ENCODE peak calls at places on chromosome X, in five cellular contexts. L is Panc1, F is DND-41, D is GM23338, P is HCT116. K is an unnamed sample.

GRCh38 chrX:153635788-153636668 is 11.0 kb upstream of the DUSP9 start:
- DNase-seq in L (no peak), F (peak; percentile 33), D (peak; percentile 77), P (no peak), K (no peak)

GRCh38 chrX:39174761-39175417 is 373.6 kb downstream of the MID1IP1 start:
- DNase-seq in L (no peak), D (no peak), F (peak; percentile 14), P (no peak), K (peak; percentile 46)

GRCh38 chrX:10576777-10577444 is 43.5 kb downstream of the MID1 start:
- DNase-seq in F (no peak), L (no peak), P (no peak), D (no peak), K (no peak)

GRCh38 chrX:110964761-110965160 is 131.2 kb upstream of the PAK3 start:
- DNase-seq in F (no peak), P (no peak), L (no peak), D (peak; percentile 73), K (no peak)

GRCh38 chrX:29215251-29215650 is 628.0 kb downstream of the IL1RAPL1 start:
- DNase-seq in L (no peak), P (no peak), F (no peak), D (no peak), K (no peak)

GRCh38 chrX:124256209-124256608 is 76.3 kb upstream of the TEX13D start:
- DNase-seq in P (no peak), F (no peak), L (no peak), D (no peak), K (no peak)

GRCh38 chrX:99798951-99799350 is 611.1 kb downstream of the PCDH19 start:
- DNase-seq in P (no peak), F (no peak), L (no peak), D (no peak), K (no peak)

GRCh38 chrX:38166478-38167083 is 54.1 kb downstream of the SRPX start:
- DNase-seq in L (no peak), P (peak; percentile 3), F (no peak), D (peak; percentile 51), K (no peak)

GRCh38 chrX:68997911-68998310 is 167.3 kb downstream of the PJA1 start:
- DNase-seq in D (no peak), F (no peak), L (no peak), P (no peak), K (no peak)

GRCh38 chrX:104428231-104428630 is 137.8 kb upstream of the IL1RAPL2 start:
- DNase-seq in D (no peak), F (no peak), L (no peak), P (no peak), K (no peak)

GRCh38 chrX:10217218-10217617 is 60.4 kb downstream of the CLCN4 start:
- DNase-seq in D (peak; percentile 17), F (no peak), L (no peak), P (no peak), K (no peak)

GRCh38 chrX:144916785-144917184 is 330.5 kb upstream of the SPANXN1 start:
- DNase-seq in P (no peak), F (no peak), L (no peak), D (peak; percentile 1), K (no peak)

GRCh38 chrX:72216973-72217372 is 21.9 kb downstream of the ERCC6L start:
- DNase-seq in L (no peak), D (no peak), P (no peak), F (no peak), K (no peak)

GRCh38 chrX:333611-334311 is 15.2 kb upstream of the GTPBP6 start:
- DNase-seq in D (no peak), P (no peak), L (no peak), F (no peak), K (no peak)

GRCh38 chrX:145654486-145654885 is 163.1 kb upstream of the SLITRK2 start:
- DNase-seq in L (no peak), P (no peak), D (no peak), F (no peak), K (no peak)

GRCh38 chrX:68807818-68808217 is 21.0 kb upstream of the EFNB1 start:
- DNase-seq in F (no peak), D (peak; percentile 56), L (no peak), P (peak; percentile 18), K (no peak)

GRCh38 chrX:45140812-45141211 is 59.9 kb downstream of the DIPK2B start:
- DNase-seq in D (no peak), F (no peak), P (no peak), L (no peak), K (no peak)

GRCh38 chrX:31440546-31440945 is 368.7 kb upstream of the FTHL17 start:
- DNase-seq in P (no peak), D (no peak), F (no peak), L (no peak), K (no peak)

GRCh38 chrX:24325231-24325630 is 11.4 kb upstream of the SUPT20HL2 start:
- DNase-seq in F (no peak), D (no peak), P (no peak), L (no peak), K (no peak)

GRCh38 chrX:101462892-101463291 is 22.4 kb upstream of the ARMCX4 start:
- DNase-seq in D (peak; percentile 52), F (no peak), L (peak; percentile 13), P (peak; percentile 15), K (no peak)

GRCh38 chrX:118211891-118212816 is 95.5 kb upstream of the KLHL13 start:
- DNase-seq in P (no peak), D (no peak), L (no peak), F (no peak), K (no peak)
- H3K27ac ChIP-seq in P (no peak overlapping the region), D (no peak overlapping the region), L (no peak overlapping the region), F (no peak overlapping the region), K (no peak overlapping the region)

GRCh38 chrX:17527135-17527701 is 152.2 kb downstream of the NHS start:
- DNase-seq in L (no peak), P (no peak), D (no peak), F (no peak), K (no peak)
- H3K4me1 ChIP-seq in L (no peaks in the 10 kb centered on the region), P (peaks cover 7% of the 10 kb centered on the region), D (peaks cover 29% of the 10 kb centered on the region), F (peaks cover 2% of the 10 kb centered on the region), K (no peaks in the 10 kb centered on the region)

GRCh38 chrX:17291141-17291900 is 83.7 kb upstream of the NHS start:
- DNase-seq in P (no peak), F (no peak), D (peak; percentile 1), L (no peak), K (no peak)

DNA sequence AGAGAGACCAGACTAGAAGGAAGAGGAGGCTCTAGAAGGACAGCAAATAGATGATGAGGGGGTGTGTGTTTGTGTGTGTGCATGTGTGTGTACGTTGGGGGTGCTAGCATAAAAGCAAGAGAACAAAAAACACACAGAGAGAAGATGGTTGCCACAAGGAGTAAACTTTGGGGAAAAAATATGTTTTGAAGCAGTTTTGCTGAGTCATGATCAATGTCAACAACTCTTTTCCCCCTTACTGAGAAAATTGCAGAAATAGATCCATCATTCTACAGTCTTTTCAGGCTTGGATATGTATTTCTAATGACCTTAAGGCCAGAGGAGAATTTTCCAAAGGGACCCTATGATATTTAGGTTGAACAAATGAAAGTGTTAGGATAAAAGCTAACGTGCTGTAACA is 89.0 kb upstream of the NHS start:
- DNase-seq in L (no peak), D (no peak), P (no peak), F (no peak), K (no peak)
- H3K27ac ChIP-seq in L (no peak overlapping the region), D (no peak overlapping the region), P (no peak overlapping the region), F (no peak overlapping the region), K (no peak overlapping the region)

GRCh38 chrX:41100819-41101218 is 15.6 kb downstream of the USP9X start:
- DNase-seq in L (no peak), F (no peak), D (no peak), P (no peak), K (no peak)
- H3K4me1 ChIP-seq in L (peaks cover 7% of the 10 kb centered on the region), F (no peaks in the 10 kb centered on the region), D (peaks cover 57% of the 10 kb centered on the region), P (peaks cover 3% of the 10 kb centered on the region), K (peaks cover 5% of the 10 kb centered on the region)

GRCh38 chrX:106730385-106730784 is 3.9 kb downstream of the RNF128 start:
- DNase-seq in L (no peak), D (no peak), F (no peak), P (no peak), K (no peak)

GRCh38 chrX:106731590-106731989 is 5.1 kb downstream of the RNF128 start:
- DNase-seq in D (no peak), L (no peak), F (no peak), P (no peak), K (no peak)

GRCh38 chrX:106728337-106728736 is 1.8 kb downstream of the RNF128 start:
- DNase-seq in L (no peak), F (no peak), P (no peak), D (no peak), K (no peak)

DNA sequence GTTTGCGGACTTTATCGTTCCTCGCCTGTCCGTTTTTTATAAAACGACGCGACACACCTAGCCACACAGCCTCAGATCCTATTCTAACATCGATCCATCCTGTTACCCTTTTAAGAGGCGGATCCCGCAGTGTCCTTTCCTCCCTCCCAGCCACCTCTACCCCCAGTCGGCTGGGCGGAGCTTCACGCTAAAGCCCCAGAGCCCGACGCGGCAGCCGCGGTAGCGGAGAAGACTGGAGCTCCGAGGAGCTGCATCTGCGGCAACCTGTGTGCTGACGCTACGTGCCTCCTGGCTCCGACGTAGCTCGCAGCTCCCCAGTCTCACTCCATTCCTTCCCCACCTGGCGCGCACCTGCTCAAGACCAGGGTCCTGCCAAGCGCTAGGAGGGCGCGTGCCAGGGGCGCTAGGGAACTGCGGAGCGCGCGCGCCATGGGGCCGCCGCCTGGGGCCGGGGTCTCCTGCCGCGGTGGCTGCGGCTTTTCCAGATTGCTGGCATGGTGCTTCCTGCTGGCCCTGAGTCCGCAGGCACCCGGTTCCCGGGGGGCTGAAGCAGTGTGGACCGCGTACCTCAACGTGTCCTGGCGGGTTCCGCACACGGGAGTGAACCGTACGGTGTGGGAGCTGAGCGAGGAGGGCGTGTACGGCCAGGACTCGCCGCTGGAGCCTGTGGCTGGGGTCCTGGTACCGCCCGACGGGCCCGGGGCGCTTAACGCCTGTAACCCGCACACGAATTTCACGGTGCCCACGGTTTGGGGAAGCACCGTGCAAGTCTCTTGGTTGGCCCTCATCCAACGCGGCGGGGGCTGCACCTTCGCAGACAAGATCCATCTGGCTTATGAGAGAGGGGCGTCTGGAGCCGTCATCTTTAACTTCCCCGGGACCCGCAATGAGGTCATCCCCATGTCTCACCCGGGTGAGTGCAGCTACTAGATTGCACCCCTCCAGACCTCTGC is at the start of gene RNF128:
- DNase-seq in P (peak; percentile 70), L (no peak), D (peak; percentile 89), F (no peak), K (no peak)
- H3K27ac ChIP-seq in P (peak within 1 kb of the TSS; percentile 29), L (peak within 1 kb of the TSS; percentile 64), D (no peak within 1 kb of the TSS), F (no peak within 1 kb of the TSS), K (no peak within 1 kb of the TSS)

DNA sequence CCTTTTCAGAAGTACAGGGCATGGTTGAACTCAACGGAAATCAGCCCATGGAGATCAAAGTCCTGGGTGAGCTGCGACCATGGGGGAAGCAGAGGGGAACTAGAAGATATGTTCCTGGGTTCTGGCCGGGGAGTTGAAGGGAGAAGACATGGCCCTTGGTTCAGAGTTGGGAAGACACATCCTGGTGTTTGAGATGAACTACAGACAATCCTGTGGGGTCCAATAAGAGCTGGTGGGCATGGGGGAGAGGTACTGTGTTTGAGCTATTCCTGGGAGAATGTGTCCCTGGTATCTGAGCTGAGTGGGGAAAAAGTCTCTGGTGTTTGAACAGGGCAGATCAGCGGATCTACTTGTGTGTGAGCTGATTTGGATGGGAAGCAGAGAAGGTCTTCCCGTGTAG is 7.9 kb downstream of the UBA1 start:
- DNase-seq in P (no peak), F (no peak), L (no peak), D (no peak), K (no peak)
- H3K4me1 ChIP-seq in P (no peaks in the 10 kb centered on the region), F (peaks cover 9% of the 10 kb centered on the region), L (peaks cover 8% of the 10 kb centered on the region), D (peaks cover 2% of the 10 kb centered on the region), K (peaks cover 6% of the 10 kb centered on the region)

K was measured in effector memory CD4-positive, alpha-beta T cell.